ENCODE peak calls at places on chromosome 10, in four cellular contexts. One of them, this sample, is unnamed.

GRCh38 chr10:15387021-15387420 is 15.9 kb upstream of the FAM171A1 start:
- DNase-seq in H1: no peak
- DNase-seq in K562: no peak
- DNase-seq in HepG2: no peak
- DNase-seq in this sample: no peak

GRCh38 chr10:45001382-45002148 is 842 bp downstream of the ZNF22 start:
- DNase-seq in H1: no peak
- DNase-seq in HepG2: no peak
- DNase-seq in K562: peak; percentile 77
- DNase-seq in this sample: peak; percentile 15

GRCh38 chr10:77974396-77975074 is 48.0 kb upstream of the DLG5 start:
- DNase-seq in H1: peak; percentile 41
- DNase-seq in K562: peak; percentile 70
- DNase-seq in HepG2: peak; percentile 52
- DNase-seq in this sample: peak; percentile 32

GRCh38 chr10:73246783-73247508 is at the start of gene DNAJC9:
- DNase-seq in H1: peak; percentile 95
- DNase-seq in K562: peak; percentile 95
- DNase-seq in HepG2: peak; percentile 87
- DNase-seq in this sample: peak; percentile 98

GRCh38 chr10:130441041-130441440 is 304.9 kb downstream of the GLRX3 start:
- DNase-seq in K562: no peak
- DNase-seq in HepG2: no peak
- DNase-seq in H1: no peak
- DNase-seq in this sample: no peak

GRCh38 chr10:36736311-36736710 is 389.1 kb upstream of the ANKRD30A start:
- DNase-seq in H1: no peak
- DNase-seq in HepG2: no peak
- DNase-seq in K562: no peak
- DNase-seq in this sample: no peak

GRCh38 chr10:71475243-71475871 is 78.6 kb downstream of the CDH23 start:
- DNase-seq in H1: no peak
- DNase-seq in HepG2: no peak
- DNase-seq in K562: no peak
- DNase-seq in this sample: no peak

GRCh38 chr10:100998183-100998990 is 1.2 kb upstream of the LZTS2 start:
- DNase-seq in HepG2: peak; percentile 78
- DNase-seq in H1: no peak
- DNase-seq in K562: peak; percentile 82
- DNase-seq in this sample: peak; percentile 77

GRCh38 chr10:13651969-13652720 is 65.4 kb downstream of the PRPF18 start:
- DNase-seq in H1: no peak
- DNase-seq in K562: no peak
- DNase-seq in HepG2: no peak
- DNase-seq in this sample: no peak

GRCh38 chr10:101001225-101002035 is 1.8 kb downstream of the LZTS2 start:
- DNase-seq in K562: peak; percentile 37
- DNase-seq in H1: no peak
- DNase-seq in HepG2: no peak
- DNase-seq in this sample: no peak

GRCh38 chr10:87844837-87845623 is 18.3 kb downstream of the KLLN start:
- DNase-seq in K562: no peak
- DNase-seq in HepG2: peak; percentile 9
- DNase-seq in H1: no peak
- DNase-seq in this sample: peak; percentile 76

GRCh38 chr10:26737730-26738129 is 40.2 kb downstream of the PDSS1 start:
- DNase-seq in HepG2: no peak
- DNase-seq in H1: no peak
- DNase-seq in K562: no peak
- DNase-seq in this sample: no peak

GRCh38 chr10:97336942-97337719 is 2.6 kb upstream of the FRAT2 start:
- DNase-seq in H1: peak; percentile 89
- DNase-seq in HepG2: no peak
- DNase-seq in K562: no peak
- DNase-seq in this sample: no peak

GRCh38 chr10:13920465-13920864 is 333.7 kb downstream of the PRPF18 start:
- DNase-seq in H1: no peak
- DNase-seq in K562: no peak
- DNase-seq in HepG2: no peak
- DNase-seq in this sample: no peak

GRCh38 chr10:13049774-13050420 is 48.4 kb upstream of the CCDC3 start:
- DNase-seq in K562: no peak
- DNase-seq in H1: no peak
- DNase-seq in HepG2: no peak
- DNase-seq in this sample: no peak

GRCh38 chr10:47325303-47326291 is 3.3 kb downstream of the GDF2 start:
- DNase-seq in K562: no peak
- DNase-seq in H1: no peak
- DNase-seq in HepG2: no peak
- DNase-seq in this sample: no peak

GRCh38 chr10:7533657-7534479 is 123.0 kb upstream of the SFMBT2 start:
- DNase-seq in H1: no peak
- DNase-seq in K562: no peak
- DNase-seq in HepG2: no peak
- DNase-seq in this sample: no peak

GRCh38 chr10:127298396-127298795 is 102.0 kb upstream of the INSYN2A start:
- DNase-seq in K562: no peak
- DNase-seq in HepG2: no peak
- DNase-seq in H1: no peak
- DNase-seq in this sample: no peak

GRCh38 chr10:127292888-127293287 is 96.5 kb upstream of the INSYN2A start:
- DNase-seq in H1: no peak
- DNase-seq in HepG2: no peak
- DNase-seq in K562: no peak
- DNase-seq in this sample: no peak

GRCh38 chr10:127299956-127300689 is 103.7 kb upstream of the INSYN2A start:
- DNase-seq in H1: no peak
- DNase-seq in HepG2: no peak
- DNase-seq in K562: no peak
- DNase-seq in this sample: no peak

GRCh38 chr10:127293640-127294039 is 97.2 kb upstream of the INSYN2A start:
- DNase-seq in K562: no peak
- DNase-seq in HepG2: no peak
- DNase-seq in H1: no peak
- DNase-seq in this sample: no peak

GRCh38 chr10:127296696-127297095 is 100.3 kb upstream of the INSYN2A start:
- DNase-seq in HepG2: no peak
- DNase-seq in K562: no peak
- DNase-seq in H1: no peak
- DNase-seq in this sample: no peak
- TF ChIP-seq HDAC2 in HepG2: no peak
- TF ChIP-seq HDAC2 in K562: no peak
- TF ChIP-seq HDAC2 in H1: no peak
- TF ChIP-seq HDAC2 in this sample: no peak

GRCh38 chr10:113825791-113826190 is 28.1 kb downstream of the DCLRE1A start:
- DNase-seq in K562: no peak
- DNase-seq in H1: no peak
- DNase-seq in HepG2: no peak
- DNase-seq in this sample: no peak

GRCh38 chr10:113822174-113822573 is 31.7 kb downstream of the DCLRE1A start:
- DNase-seq in HepG2: no peak
- DNase-seq in K562: peak; percentile 69
- DNase-seq in H1: no peak
- DNase-seq in this sample: no peak

GRCh38 chr10:113820507-113820906 is 33.4 kb downstream of the DCLRE1A start:
- DNase-seq in HepG2: no peak
- DNase-seq in H1: no peak
- DNase-seq in K562: peak; percentile 15
- DNase-seq in this sample: no peak

DNA sequence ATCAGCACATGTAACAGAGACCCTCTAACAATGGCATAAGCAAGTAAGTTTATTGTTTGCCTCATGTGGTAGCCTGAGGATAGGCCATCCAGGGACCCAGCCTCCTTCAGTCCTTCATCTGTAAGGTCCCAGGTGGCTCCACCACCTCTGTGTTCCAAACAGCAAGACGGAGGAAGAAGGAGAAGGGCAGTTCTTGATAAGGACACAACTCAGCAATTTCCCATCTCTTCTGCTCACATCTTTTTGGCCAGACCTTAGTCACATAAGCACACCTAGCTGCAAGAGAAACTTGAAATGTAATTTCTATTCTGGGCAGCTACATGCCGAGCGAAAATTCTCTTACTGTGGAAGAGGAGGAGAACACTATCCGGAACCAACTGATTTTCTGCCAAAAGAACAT is 33.9 kb downstream of the DCLRE1A start:
- DNase-seq in HepG2: no peak
- DNase-seq in K562: peak; percentile 32
- DNase-seq in H1: no peak
- DNase-seq in this sample: no peak
- TF ChIP-seq RNF2 in HepG2: no peak
- TF ChIP-seq RNF2 in K562: no peak
- TF ChIP-seq RNF2 in H1: no peak
- TF ChIP-seq RNF2 in this sample: no peak

GRCh38 chr10:114526112-114526496 is 121.8 kb upstream of the AFAP1L2 start:
- DNase-seq in H1: no peak
- DNase-seq in HepG2: no peak
- DNase-seq in K562: no peak
- DNase-seq in this sample: no peak
- TF ChIP-seq MAFK in H1: no peak
- TF ChIP-seq MAFK in HepG2: no peak
- TF ChIP-seq MAFK in K562: no peak
- TF ChIP-seq MAFK in this sample: no peak

GRCh38 chr10:84075226-84076046 is 63.9 kb upstream of the GHITM start:
- DNase-seq in H1: no peak
- DNase-seq in HepG2: no peak
- DNase-seq in K562: no peak
- DNase-seq in this sample: no peak

GRCh38 chr10:84077728-84078127 is 61.6 kb upstream of the GHITM start:
- DNase-seq in K562: no peak
- DNase-seq in H1: no peak
- DNase-seq in HepG2: no peak
- DNase-seq in this sample: no peak

GRCh38 chr10:84076047-84076388 is 63.3 kb upstream of the GHITM start:
- DNase-seq in HepG2: no peak
- DNase-seq in H1: no peak
- DNase-seq in K562: no peak
- DNase-seq in this sample: no peak

GRCh38 chr10:84078771-84079170 is 60.5 kb upstream of the GHITM start:
- DNase-seq in K562: no peak
- DNase-seq in HepG2: no peak
- DNase-seq in H1: no peak
- DNase-seq in this sample: no peak

DNA sequence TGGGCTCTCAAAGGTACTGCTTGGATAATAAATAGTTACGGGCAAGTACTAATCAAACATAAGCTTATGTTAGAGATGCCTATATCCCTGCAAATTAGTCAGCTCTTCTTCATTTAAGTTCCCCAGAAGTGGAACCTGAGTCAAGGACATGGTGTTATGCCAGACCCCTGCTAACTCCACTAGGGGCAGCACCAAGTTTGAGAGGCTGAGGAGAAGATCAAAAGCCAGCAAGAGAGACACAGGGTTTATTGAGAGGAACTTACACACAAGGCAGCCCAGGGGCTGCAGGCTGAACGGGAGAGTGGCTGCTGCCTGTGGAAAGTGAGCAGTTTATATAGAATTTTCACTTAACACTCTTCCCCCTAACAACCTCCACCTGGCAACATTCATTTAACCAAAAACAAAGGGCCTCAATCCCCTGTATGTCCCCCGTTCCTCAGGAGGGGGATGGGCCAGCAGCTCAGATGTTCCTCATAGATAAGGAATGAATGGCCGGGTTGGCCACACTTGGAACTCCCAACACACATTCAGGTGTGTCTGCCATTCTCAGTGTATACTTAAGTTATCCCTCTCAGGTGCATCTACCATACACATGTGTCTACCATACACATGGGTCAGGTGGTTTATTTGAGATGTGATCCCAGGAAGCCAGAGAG is 62.6 kb upstream of the GHITM start:
- DNase-seq in H1: no peak
- DNase-seq in K562: peak; percentile 54
- DNase-seq in HepG2: peak; percentile 19
- DNase-seq in this sample: peak; percentile 7
- TF ChIP-seq HDAC2 in H1: no peak
- TF ChIP-seq HDAC2 in K562: no peak
- TF ChIP-seq HDAC2 in HepG2: no peak
- TF ChIP-seq HDAC2 in this sample: no peak

GRCh38 chr10:30346615-30347014 is 2.5 kb downstream of the MTPAP start:
- DNase-seq in K562: no peak
- DNase-seq in HepG2: no peak
- DNase-seq in H1: no peak
- DNase-seq in this sample: no peak

GRCh38 chr10:30346135-30346534 is 2.9 kb downstream of the MTPAP start:
- DNase-seq in H1: no peak
- DNase-seq in HepG2: no peak
- DNase-seq in K562: no peak
- DNase-seq in this sample: no peak

GRCh38 chr10:30345611-30346010 is 3.5 kb downstream of the MTPAP start:
- DNase-seq in K562: no peak
- DNase-seq in H1: no peak
- DNase-seq in HepG2: no peak
- DNase-seq in this sample: no peak

GRCh38 chr10:30348378-30348776 is 701 bp downstream of the MTPAP start:
- DNase-seq in HepG2: no peak
- DNase-seq in K562: no peak
- DNase-seq in H1: no peak
- DNase-seq in this sample: no peak

GRCh38 chr10:30343962-30344361 is 5.1 kb downstream of the MTPAP start:
- DNase-seq in H1: no peak
- DNase-seq in K562: no peak
- DNase-seq in HepG2: no peak
- DNase-seq in this sample: no peak
- TF ChIP-seq RNF2 in H1: no peak
- TF ChIP-seq RNF2 in K562: no peak
- TF ChIP-seq RNF2 in HepG2: no peak
- TF ChIP-seq RNF2 in this sample: no peak

GRCh38 chr10:6008497-6009142 is 31.3 kb upstream of the IL15RA start:
- DNase-seq in K562: no peak
- DNase-seq in HepG2: no peak
- DNase-seq in H1: no peak
- DNase-seq in this sample: no peak
- TF ChIP-seq MAFK in K562: no peak
- TF ChIP-seq MAFK in HepG2: no peak
- TF ChIP-seq MAFK in H1: no peak
- TF ChIP-seq MAFK in this sample: no peak

This sample was measured in A549.